ENCODE peak calls at places on chromosomes 3 and 15, in five cellular contexts. Z is A549, R is K562, J is GM23338, F is GM12878. B is an unnamed sample.

GRCh38 chr15:35626531-35626930 is 80.6 kb upstream of the DPH6 start:
- DNase-seq in Z (no peak), R (no peak), J (no peak), F (no peak), B (no peak)

GRCh38 chr3:62562596-62562995 is 189.2 kb upstream of the FEZF2 start:
- DNase-seq in Z (no peak), R (no peak), J (no peak), F (no peak), B (no peak)

GRCh38 chr3:112395166-112395894 is 62.4 kb downstream of the CD200 start:
- DNase-seq in Z (no peak), R (no peak), J (no peak), F (no peak), B (no peak)

GRCh38 chr15:86916671-86917450 is 837.2 kb downstream of the AGBL1 start:
- DNase-seq in Z (no peak), R (no peak), J (no peak), F (no peak), B (no peak)

GRCh38 chr3:151859125-151859741 is 14.2 kb upstream of the SUCNR1 start:
- DNase-seq in Z (peak), R (no peak), J (no peak), F (no peak), B (no peak)

GRCh38 chr3:129651316-129652202 is 45.1 kb upstream of the PLXND1 start:
- DNase-seq in Z (peak), R (no peak), J (peak), F (no peak), B (no peak)

GRCh38 chr3:65497846-65498245 is 540.9 kb downstream of the MAGI1 start:
- DNase-seq in Z (no peak), R (no peak), J (no peak), F (no peak), B (no peak)

GRCh38 chr15:99187886-99188285 is 61.5 kb downstream of the TTC23 start:
- DNase-seq in Z (no peak), R (no peak), J (no peak), F (no peak), B (no peak)

GRCh38 chr15:34366271-34367043 is 539 bp downstream of the LPCAT4 start:
- DNase-seq in Z (peak), R (peak), J (peak), F (no peak), B (peak)
- TF ChIP-seq JUNB in Z (no peak), R (no peak), J (no peak), F (no peak), B (no peak)

GRCh38 chr3:13080026-13080425 is 6.8 kb upstream of the IQSEC1 start:
- DNase-seq in Z (no peak), R (no peak), J (no peak), F (no peak), B (no peak)

GRCh38 chr3:13082677-13083076 is 9.4 kb upstream of the IQSEC1 start:
- DNase-seq in Z (no peak), R (no peak), J (no peak), F (no peak), B (no peak)

GRCh38 chr3:13083254-13083653 is 10.0 kb upstream of the IQSEC1 start:
- DNase-seq in Z (no peak), R (no peak), J (no peak), F (no peak), B (no peak)

GRCh38 chr3:13080591-13080990 is 7.4 kb upstream of the IQSEC1 start:
- DNase-seq in Z (no peak), R (no peak), J (no peak), F (no peak), B (no peak)

DNA sequence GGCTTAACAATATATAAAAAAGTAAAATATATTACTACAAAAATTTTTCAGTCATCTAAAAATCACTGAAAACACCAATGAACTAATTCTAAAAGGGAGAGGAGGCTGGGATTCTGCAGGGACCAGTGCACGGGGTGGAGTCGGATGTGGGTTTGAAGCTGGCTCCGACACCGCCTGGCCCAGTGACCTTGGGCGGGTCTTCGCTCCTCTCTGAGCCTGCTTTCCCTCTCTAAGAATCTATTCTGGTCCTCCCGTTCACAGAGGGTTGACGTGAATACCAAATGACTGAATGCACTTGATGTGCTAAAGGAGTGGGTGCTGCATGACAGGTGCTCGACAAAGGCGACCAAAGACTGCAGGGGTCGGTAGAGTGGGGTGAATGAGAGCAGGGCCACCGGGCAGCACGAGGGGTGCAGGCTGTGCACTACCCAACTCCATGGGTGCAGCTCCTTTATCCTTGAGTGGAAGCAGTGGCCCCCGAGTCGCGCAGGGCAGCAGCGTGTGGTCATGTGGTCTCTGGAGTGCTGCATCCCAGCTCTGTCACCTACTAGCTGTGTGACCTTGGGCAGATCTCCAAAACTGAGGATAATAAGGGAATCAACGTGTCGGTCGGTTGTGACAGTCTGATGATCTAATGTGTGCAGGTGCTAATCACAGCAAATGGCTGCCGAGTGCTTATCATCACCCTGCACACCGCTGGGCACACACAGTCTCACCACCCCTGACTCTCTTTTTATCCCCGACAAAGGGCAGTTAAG is 8.6 kb upstream of the IQSEC1 start:
- DNase-seq in Z (no peak), R (no peak), J (no peak), F (no peak), B (no peak)
- TF ChIP-seq JUNB in Z (no peak), R (no peak), J (no peak), F (no peak), B (no peak)

GRCh38 chr15:100922192-100923040 is 3.3 kb downstream of the LRRK1 start:
- DNase-seq in Z (no peak), R (no peak), J (no peak), F (no peak), B (no peak)

GRCh38 chr15:100920516-100921135 is 1.5 kb downstream of the LRRK1 start:
- DNase-seq in Z (no peak), R (no peak), J (no peak), F (no peak), B (no peak)

GRCh38 chr15:100918034-100918689 is 995 bp upstream of the LRRK1 start:
- DNase-seq in Z (peak), R (peak), J (peak), F (no peak), B (peak)

GRCh38 chr15:100918690-100919480 is at the start of gene LRRK1:
- DNase-seq in Z (peak), R (peak), J (peak), F (no peak), B (no peak)

GRCh38 chr15:100919481-100920405 is 586 bp downstream of the LRRK1 start:
- DNase-seq in Z (peak), R (peak), J (peak), F (no peak), B (no peak)
- TF ChIP-seq JUNB in Z (no peak), R (no peak), J (no peak), F (no peak), B (no peak)

GRCh38 chr15:39199076-39199475 is 381.8 kb upstream of the THBS1 start:
- DNase-seq in Z (no peak), R (no peak), J (no peak), F (no peak), B (no peak)
- TF ChIP-seq JUNB in Z (no peak), R (no peak), J (no peak), F (no peak), B (no peak)

GRCh38 chr3:56453027-56453426 is 15.2 kb downstream of the ERC2 start:
- DNase-seq in Z (peak), R (no peak), J (no peak), F (no peak), B (no peak)

GRCh38 chr3:56456117-56456516 is 12.2 kb downstream of the ERC2 start:
- DNase-seq in Z (no peak), R (no peak), J (no peak), F (no peak), B (no peak)

GRCh38 chr3:56452085-56452484 is 16.2 kb downstream of the ERC2 start:
- DNase-seq in Z (no peak), R (no peak), J (no peak), F (no peak), B (no peak)
- TF ChIP-seq JUNB in Z (no peak), R (no peak), J (no peak), F (no peak), B (no peak)

GRCh38 chr15:64092864-64093626 is 593 bp downstream of the CIAO2A start:
- DNase-seq in Z (peak), R (peak), J (peak), F (no peak), B (peak)
- TF ChIP-seq JUNB in Z (no peak), R (no peak), J (no peak), F (no peak), B (no peak)